ENCODE peak calls at places on chromosome 1, in ten cellular contexts. J, X, Q, F, D, E, V, G, Y and H are unnamed samples.

GRCh38 chr1:58858344-58858673 is 74.5 kb upstream of the JUN start:
- DNase-seq in J (no peak), X (no peak), Q (no peak), F (no peak), D (no peak), E (no peak), V (no peak), G (no peak), Y (no peak), H (peak)

GRCh38 chr1:202283379-202283844 is 58.3 kb downstream of the UBE2T start:
- DNase-seq in J (no peak), X (no peak), Q (no peak), F (no peak), D (no peak), E (no peak), V (no peak), G (peak), Y (no peak), H (no peak)

GRCh38 chr1:37096523-37096922 is 62.2 kb upstream of the GRIK3 start:
- DNase-seq in J (no peak), X (no peak), Q (no peak), F (no peak), D (peak), E (no peak), V (no peak), G (no peak), Y (no peak), H (peak)

GRCh38 chr1:151237678-151238466 is 16.7 kb upstream of the PSMD4 start:
- DNase-seq in J (no peak), X (no peak), Q (no peak), F (no peak), D (no peak), E (no peak), V (no peak), G (no peak), Y (no peak), H (no peak)

GRCh38 chr1:85220756-85221166 is 19.9 kb upstream of the SYDE2 start:
- DNase-seq in J (no peak), X (no peak), Q (no peak), F (no peak), D (no peak), E (no peak), V (no peak), G (no peak), Y (no peak), H (no peak)

GRCh38 chr1:233518344-233518743 is 95.6 kb upstream of the KCNK1 start:
- DNase-seq in J (no peak), X (no peak), Q (peak), F (no peak), D (peak), E (no peak), V (no peak), G (no peak), Y (peak), H (no peak)

GRCh38 chr1:85047472-85048295 is 616 bp downstream of the MCOLN3 start:
- DNase-seq in J (peak), X (peak), Q (peak), F (peak), D (no peak), E (no peak), V (no peak), G (no peak), Y (no peak), H (no peak)

GRCh38 chr1:92752719-92753118 is 32.2 kb downstream of the EVI5 start:
- DNase-seq in J (no peak), X (no peak), Q (no peak), F (no peak), D (no peak), E (no peak), V (no peak), G (no peak), Y (no peak), H (no peak)

GRCh38 chr1:203551550-203551949 is 57.6 kb downstream of the OPTC start:
- DNase-seq in J (no peak), X (no peak), Q (no peak), F (no peak), D (no peak), E (no peak), V (no peak), G (no peak), Y (no peak), H (no peak)

GRCh38 chr1:22250724-22251123 is 107.8 kb upstream of the WNT4 start:
- DNase-seq in J (no peak), X (no peak), Q (peak), F (no peak), D (no peak), E (no peak), V (no peak), G (peak), Y (no peak), H (no peak)

GRCh38 chr1:244802556-244803239 is 32.8 kb upstream of the COX20 start:
- DNase-seq in J (no peak), X (no peak), Q (no peak), F (no peak), D (no peak), E (no peak), V (no peak), G (no peak), Y (no peak), H (no peak)

GRCh38 chr1:84959294-84959693 is 37.6 kb downstream of the MCOLN2 start:
- DNase-seq in J (no peak), X (no peak), Q (no peak), F (no peak), D (no peak), E (peak), V (no peak), G (no peak), Y (no peak), H (no peak)

GRCh38 chr1:92218559-92218958 is 844 bp downstream of the C1orf146 start:
- DNase-seq in J (no peak), X (no peak), Q (no peak), F (no peak), D (no peak), E (no peak), V (no peak), G (no peak), Y (no peak), H (no peak)

GRCh38 chr1:237383825-237384612 is 342.0 kb downstream of the RYR2 start:
- DNase-seq in J (peak), X (no peak), Q (peak), F (no peak), D (no peak), E (no peak), V (no peak), G (no peak), Y (no peak), H (no peak)

GRCh38 chr1:200979574-200980451 is 43.7 kb downstream of the KIF21B start:
- DNase-seq in J (no peak), X (no peak), Q (peak), F (no peak), D (peak), E (no peak), V (peak), G (no peak), Y (peak), H (peak)

GRCh38 chr1:85282424-85282823 is 6.0 kb upstream of the BCL10 start:
- DNase-seq in J (no peak), X (no peak), Q (no peak), F (no peak), D (peak), E (no peak), V (no peak), G (no peak), Y (no peak), H (peak)

GRCh38 chr1:6870571-6870970 is 85.3 kb downstream of the CAMTA1 start:
- DNase-seq in J (no peak), X (no peak), Q (no peak), F (no peak), D (no peak), E (no peak), V (no peak), G (no peak), Y (no peak), H (no peak)

GRCh38 chr1:17594690-17595601 is 55.4 kb downstream of the ARHGEF10L start:
- DNase-seq in J (no peak), X (no peak), Q (no peak), F (no peak), D (no peak), E (no peak), V (no peak), G (no peak), Y (no peak), H (no peak)

DNA sequence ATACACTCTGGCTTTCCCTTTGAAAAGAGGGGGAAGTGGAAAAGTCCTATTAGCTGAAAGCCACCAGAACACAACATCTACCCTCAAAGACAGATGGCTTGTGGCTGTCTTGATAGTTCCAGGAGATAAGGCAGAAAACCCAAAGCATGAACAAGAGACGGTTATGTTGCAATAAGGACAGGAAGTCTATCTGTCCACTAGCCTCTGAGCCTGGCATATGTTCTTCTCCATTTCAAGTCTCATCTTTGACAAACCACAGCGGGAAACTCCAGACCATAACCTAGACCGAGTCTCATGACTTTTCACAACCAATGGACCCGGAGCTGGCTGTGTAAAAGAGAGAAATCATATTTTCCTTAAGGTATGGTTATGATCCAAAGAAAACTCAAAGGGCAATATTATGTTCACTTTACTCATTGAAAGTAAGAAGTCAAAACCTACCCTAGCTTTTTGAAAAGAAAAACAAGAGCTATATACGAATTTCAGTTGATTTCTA is 33.8 kb downstream of the DUSP10 start:
- DNase-seq in J (no peak), X (no peak), Q (no peak), F (no peak), D (peak), E (no peak), V (peak), G (no peak), Y (no peak), H (no peak)
- TF ChIP-seq POLR2A in J (no peak), X (no peak), Q (no peak), F (no peak), D (peak), E (no peak), V (no peak), G (no peak), Y (no peak), H (no peak)

DNA sequence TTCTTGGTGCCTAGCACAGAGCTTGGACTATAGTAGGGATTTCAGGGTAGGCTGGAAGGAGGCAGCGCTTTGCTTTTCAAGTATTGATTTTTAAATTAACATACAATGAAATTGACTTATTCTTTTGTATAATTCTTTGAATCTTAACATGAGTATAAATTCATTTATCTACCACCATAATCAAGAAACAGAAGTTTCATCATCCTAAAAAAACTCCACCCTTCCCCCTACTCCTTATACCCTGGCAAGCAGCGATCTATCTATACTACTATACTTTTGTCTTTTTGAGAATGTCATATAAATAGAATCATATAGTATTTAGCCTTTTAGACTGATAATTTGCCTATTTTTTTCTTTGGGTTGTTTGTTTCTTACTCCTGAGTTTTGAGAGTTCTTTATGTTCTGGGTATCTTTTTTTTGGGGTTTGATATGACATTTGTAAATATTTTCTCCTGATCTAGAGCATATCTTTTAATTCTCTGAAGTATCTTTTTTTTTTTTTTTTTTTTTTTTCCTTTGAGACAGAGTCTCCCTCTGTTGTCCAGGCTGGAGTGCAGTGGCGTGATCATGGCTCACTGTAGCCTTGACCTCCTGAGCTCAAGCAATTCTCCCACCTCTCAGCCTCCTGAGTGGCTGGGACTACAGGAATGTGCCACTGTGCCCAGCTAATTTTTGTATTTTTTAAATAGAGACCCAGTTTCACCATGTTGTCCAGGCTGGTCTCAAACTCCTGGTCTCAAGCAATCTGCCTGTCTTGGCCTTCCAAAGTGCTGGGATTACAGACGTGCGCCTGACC is 6.4 kb downstream of the RPS6KC1 start:
- DNase-seq in J (no peak), X (no peak), Q (no peak), F (no peak), D (peak), E (no peak), V (no peak), G (no peak), Y (no peak), H (peak)
- TF ChIP-seq POLR2A in J (no peak), X (no peak), Q (no peak), F (no peak), D (no peak), E (no peak), V (no peak), G (no peak), Y (no peak), H (no peak)

GRCh38 chr1:44806704-44807363 is at the start of gene DYNLT4:
- DNase-seq in J (peak), X (peak), Q (no peak), F (no peak), D (no peak), E (no peak), V (no peak), G (no peak), Y (no peak), H (no peak)
- TF ChIP-seq POLR2A in J (no peak), X (no peak), Q (peak), F (no peak), D (no peak), E (no peak), V (no peak), G (no peak), Y (no peak), H (no peak)

GRCh38 chr1:9629445-9630201 is 21.9 kb upstream of the PIK3CD start:
- DNase-seq in J (peak), X (peak), Q (peak), F (no peak), D (no peak), E (no peak), V (peak), G (no peak), Y (peak), H (no peak)
- TF ChIP-seq POLR2A in J (no peak), X (no peak), Q (no peak), F (no peak), D (no peak), E (no peak), V (no peak), G (no peak), Y (no peak), H (no peak)

GRCh38 chr1:156626079-156626438 is 6.8 kb downstream of the HAPLN2 start:
- DNase-seq in J (no peak), X (no peak), Q (no peak), F (no peak), D (no peak), E (no peak), V (no peak), G (no peak), Y (no peak), H (no peak)

GRCh38 chr1:156625436-156626078 is 6.3 kb downstream of the HAPLN2 start:
- DNase-seq in J (peak), X (peak), Q (peak), F (no peak), D (peak), E (no peak), V (peak), G (no peak), Y (peak), H (no peak)

GRCh38 chr1:156623946-156624813 is 5.0 kb downstream of the HAPLN2 start:
- DNase-seq in J (no peak), X (peak), Q (peak), F (no peak), D (peak), E (no peak), V (no peak), G (no peak), Y (peak), H (no peak)

GRCh38 chr1:156622581-156623297 is 3.5 kb downstream of the HAPLN2 start:
- DNase-seq in J (no peak), X (no peak), Q (no peak), F (no peak), D (no peak), E (no peak), V (no peak), G (no peak), Y (no peak), H (no peak)

DNA sequence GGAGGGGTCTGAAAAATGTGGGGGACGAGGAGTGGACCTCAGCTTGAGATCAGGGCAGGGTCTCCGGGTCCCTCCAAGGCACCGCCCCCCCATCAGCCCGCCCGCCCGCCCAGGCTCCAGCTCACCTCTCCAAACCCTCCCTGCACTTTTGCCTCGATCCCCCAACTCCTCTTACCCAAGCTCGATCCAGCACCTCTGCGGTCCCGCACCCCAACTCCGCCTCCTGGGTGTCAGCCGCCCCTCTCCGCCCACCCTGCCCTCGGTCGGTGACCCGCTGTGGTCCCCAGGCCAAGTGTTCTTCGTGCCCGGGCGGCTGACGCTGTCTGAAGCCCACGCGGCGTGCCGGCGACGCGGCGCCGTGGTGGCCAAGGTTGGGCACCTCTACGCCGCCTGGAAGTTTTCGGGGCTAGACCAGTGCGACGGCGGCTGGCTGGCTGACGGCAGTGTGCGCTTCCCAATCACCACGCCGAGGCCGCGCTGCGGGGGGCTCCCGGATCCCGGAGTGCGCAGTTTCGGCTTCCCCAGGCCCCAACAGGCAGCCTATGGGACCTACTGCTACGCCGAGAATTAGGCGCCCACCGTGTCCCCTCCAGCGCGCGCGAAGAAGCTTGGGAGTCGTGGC is 5.7 kb downstream of the HAPLN2 start:
- DNase-seq in J (no peak), X (no peak), Q (no peak), F (no peak), D (no peak), E (no peak), V (no peak), G (no peak), Y (no peak), H (no peak)
- TF ChIP-seq POLR2A in J (no peak), X (no peak), Q (no peak), F (no peak), D (no peak), E (no peak), V (no peak), G (no peak), Y (no peak), H (no peak)

GRCh38 chr1:228091084-228091483 is 8.6 kb downstream of the ARF1 start:
- DNase-seq in J (no peak), X (no peak), Q (no peak), F (no peak), D (no peak), E (no peak), V (no peak), G (no peak), Y (no peak), H (no peak)

GRCh38 chr1:228094432-228095016 is 8.6 kb downstream of the C1orf35 start:
- DNase-seq in J (no peak), X (no peak), Q (peak), F (peak), D (no peak), E (no peak), V (no peak), G (no peak), Y (peak), H (no peak)

GRCh38 chr1:228093050-228093906 is 9.8 kb downstream of the C1orf35 start:
- DNase-seq in J (no peak), X (no peak), Q (no peak), F (no peak), D (no peak), E (no peak), V (no peak), G (peak), Y (peak), H (no peak)

GRCh38 chr1:228090613-228091081 is 8.1 kb downstream of the ARF1 start:
- DNase-seq in J (no peak), X (peak), Q (peak), F (no peak), D (no peak), E (no peak), V (peak), G (no peak), Y (peak), H (no peak)

DNA sequence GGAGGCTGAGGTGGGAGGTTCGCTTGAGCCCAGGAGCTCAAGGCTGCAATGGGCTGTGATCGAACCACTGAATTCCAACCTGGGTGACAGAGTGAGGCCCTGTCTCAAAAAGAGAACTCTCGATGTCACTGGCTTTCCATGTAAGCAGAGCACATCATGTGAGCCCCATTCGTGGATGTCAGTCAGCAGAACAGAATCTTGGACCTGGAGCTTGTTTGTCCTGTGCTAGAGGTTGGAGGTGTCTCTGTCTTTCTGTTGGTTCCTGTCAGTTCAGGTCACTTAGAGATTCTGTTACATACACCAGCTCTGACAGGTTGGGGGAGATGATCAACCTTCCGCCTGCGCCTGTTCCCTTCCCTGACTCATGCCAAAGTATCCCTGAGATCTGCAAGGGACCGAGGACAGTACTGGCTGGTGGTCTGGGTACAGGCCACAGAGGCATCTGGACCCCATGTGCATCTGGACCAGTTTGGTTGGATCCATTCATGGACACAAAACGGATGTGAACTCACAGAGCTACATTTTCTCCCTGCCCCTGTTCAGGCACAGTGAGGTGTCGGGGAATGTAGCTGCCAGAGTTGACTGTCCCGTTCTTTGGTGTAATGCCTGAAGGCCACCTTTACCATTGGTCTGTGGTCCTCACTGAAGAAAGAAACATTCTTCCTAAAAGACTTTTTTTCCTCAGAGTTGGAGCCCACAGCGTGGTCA is 10.0 kb downstream of the ARF1 start:
- DNase-seq in J (no peak), X (no peak), Q (no peak), F (no peak), D (no peak), E (no peak), V (no peak), G (no peak), Y (peak), H (no peak)
- TF ChIP-seq POLR2A in J (no peak), X (no peak), Q (no peak), F (no peak), D (no peak), E (no peak), V (no peak), G (no peak), Y (no peak), H (no peak)

GRCh38 chr1:20184997-20185833 is 681 bp upstream of the UBXN10 start:
- DNase-seq in J (no peak), X (no peak), Q (no peak), F (no peak), D (peak), E (no peak), V (no peak), G (no peak), Y (no peak), H (no peak)
- TF ChIP-seq POLR2A in J (no peak), X (no peak), Q (no peak), F (no peak), D (no peak), E (no peak), V (no peak), G (no peak), Y (no peak), H (no peak)

GRCh38 chr1:66775646-66776045 is 23.4 kb downstream of the DYNLT5 start:
- DNase-seq in J (no peak), X (no peak), Q (no peak), F (no peak), D (no peak), E (no peak), V (no peak), G (no peak), Y (no peak), H (no peak)
- TF ChIP-seq POLR2A in J (no peak), X (no peak), Q (no peak), F (no peak), D (no peak), E (no peak), V (no peak), G (no peak), Y (no peak), H (no peak)

GRCh38 chr1:53934170-53934765 is 11.2 kb downstream of the IFT25 start:
- DNase-seq in J (no peak), X (no peak), Q (no peak), F (no peak), D (peak), E (no peak), V (no peak), G (no peak), Y (no peak), H (no peak)
- TF ChIP-seq POLR2A in J (no peak), X (no peak), Q (no peak), F (no peak), D (no peak), E (no peak), V (no peak), G (no peak), Y (no peak), H (no peak)